ENCODE peak calls at places on chromosomes 12 and 14, in eight cellular contexts. Y is left ventricle myocardium inferior, Z is H9, C is aorta, J is hepatocyte, W is heart left ventricle, E is psoas muscle, Q is Peyer's patch. H is an unnamed sample.

GRCh38 chr14:59511916-59512530 is 27.7 kb downstream of the JKAMP start:
- DNase-seq in E (no peak), J (no peak), C (no peak), Y (no peak), W (no peak), Z (peak; percentile 71), Q (no peak), H (no peak)

GRCh38 chr14:30355431-30355913 is 203.5 kb upstream of the G2E3 start:
- DNase-seq in J (no peak), Y (no peak), Z (no peak), W (no peak), Q (no peak), C (no peak), E (no peak), H (no peak)

GRCh38 chr12:21694660-21695059 is 37.0 kb upstream of the LDHB start:
- DNase-seq in C (no peak), Q (no peak), E (no peak), Z (no peak), Y (no peak), J (no peak), W (no peak), H (no peak)

GRCh38 chr14:26522985-26523384 is 74.8 kb downstream of the NOVA1 start:
- DNase-seq in C (no peak), E (no peak), Y (no peak), Z (no peak), Q (no peak), W (no peak), J (no peak), H (no peak)

GRCh38 chr12:125533434-125534029 is 468.3 kb downstream of the AACS start:
- DNase-seq in W (no peak), C (no peak), Z (peak; percentile 89), J (peak; percentile 76), Y (peak; percentile 17), E (no peak), Q (no peak), H (peak; percentile 68)

GRCh38 chr12:128823216-128823915 is 392 bp downstream of the SLC15A4 start:
- DNase-seq in E (peak; percentile 63), Z (peak; percentile 80), W (no peak), Y (peak; percentile 37), J (peak; percentile 78), C (no peak), Q (peak; percentile 39), H (peak; percentile 60)

GRCh38 chr14:92397140-92397815 is 74.3 kb downstream of the SLC24A4 start:
- DNase-seq in J (no peak), Z (no peak), Y (no peak), Q (no peak), W (no peak), C (no peak), E (no peak), H (peak; percentile 9)

GRCh38 chr12:130200445-130200844 is 38.2 kb downstream of the FZD10 start:
- DNase-seq in Q (no peak), W (no peak), C (no peak), Y (no peak), E (no peak), Z (no peak), J (no peak), H (no peak)

GRCh38 chr14:69985456-69985855 is 106.2 kb downstream of the SMOC1 start:
- DNase-seq in J (peak; percentile 27), C (no peak), W (no peak), Y (no peak), Z (no peak), E (no peak), Q (no peak), H (no peak)

GRCh38 chr12:96132819-96133218 is 61.4 kb upstream of the ELK3 start:
- DNase-seq in E (no peak), Y (no peak), J (no peak), Z (no peak), W (no peak), Q (no peak), C (no peak), H (no peak)

GRCh38 chr12:2324375-2324774 is 271.6 kb downstream of the CACNA1C start:
- DNase-seq in C (no peak), Y (no peak), E (peak; percentile 82), W (no peak), Q (no peak), J (no peak), Z (no peak), H (no peak)

GRCh38 chr12:69916541-69917270 is 91.7 kb downstream of the MYRFL start:
- DNase-seq in W (no peak), Q (no peak), Y (no peak), Z (no peak), C (no peak), J (peak; percentile 52), E (no peak), H (peak; percentile 43)

GRCh38 chr14:61719344-61720301 is 24.3 kb downstream of the HIF1A start:
- DNase-seq in Q (no peak), J (no peak), W (no peak), Y (no peak), E (no peak), C (no peak), Z (no peak), H (no peak)

GRCh38 chr14:102817942-102818940 is 41.0 kb downstream of the TRAF3 start:
- DNase-seq in J (no peak), Q (no peak), W (no peak), Y (no peak), C (no peak), E (no peak), Z (no peak), H (no peak)

GRCh38 chr14:63276016-63276415 is 42.7 kb downstream of the GPHB5 start:
- DNase-seq in Q (no peak), Y (no peak), W (no peak), J (no peak), E (no peak), Z (no peak), C (no peak), H (no peak)

GRCh38 chr14:87171161-87171560 is 821.8 kb downstream of the GALC start:
- DNase-seq in Q (no peak), E (no peak), J (no peak), W (no peak), C (no peak), Z (no peak), Y (no peak), H (no peak)

GRCh38 chr12:75976113-75976512 is 55.5 kb downstream of the PHLDA1 start:
- DNase-seq in W (no peak), Q (no peak), E (no peak), C (no peak), Z (no peak), Y (no peak), J (no peak), H (no peak)

DNA sequence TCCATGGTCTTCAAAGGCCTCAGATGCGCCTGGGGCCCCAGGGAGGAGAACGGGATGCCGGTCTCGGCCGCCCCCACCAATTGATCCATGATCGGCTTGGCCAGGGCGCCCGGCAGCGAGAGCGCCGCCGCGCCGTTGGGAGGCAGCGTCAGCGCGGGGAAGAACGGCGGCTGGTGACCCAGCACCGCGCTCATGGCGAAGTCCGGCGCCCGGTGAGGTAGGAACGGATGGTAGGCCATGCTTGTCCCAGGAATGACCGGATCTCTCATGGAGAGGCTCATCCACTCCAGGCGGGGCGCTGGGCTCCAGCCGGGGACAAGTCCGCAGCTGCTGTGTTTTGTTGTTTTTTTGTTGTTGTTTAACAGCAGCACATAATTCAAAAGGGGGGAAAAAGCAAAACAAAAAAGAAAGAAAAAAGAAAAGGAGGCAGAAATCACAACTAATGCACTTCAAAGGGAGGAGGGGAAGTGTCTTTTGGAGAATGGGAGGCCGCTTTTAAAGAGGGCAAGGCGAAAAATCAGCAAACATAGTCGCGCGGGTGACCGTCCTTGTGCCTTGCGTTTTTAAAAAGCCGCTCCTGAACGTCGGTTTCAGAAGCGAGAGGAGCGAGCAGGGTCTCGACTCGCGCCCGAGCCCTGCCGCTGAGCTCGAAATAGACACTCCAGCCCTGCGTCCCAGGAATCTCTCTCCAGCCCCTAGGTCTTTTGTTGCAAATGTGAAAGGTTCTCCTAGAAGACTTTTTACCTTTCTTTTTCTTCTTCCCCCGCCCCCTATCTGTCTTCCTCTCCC is 861 bp downstream of the TBX3 start:
- DNase-seq in Q (no peak), Z (peak; percentile 63), W (no peak), E (no peak), Y (no peak), C (no peak), J (no peak), H (peak; percentile 75)
- H3K27me3 ChIP-seq in Q (no peaks in the 10 kb centered on the region), Z (peaks cover 88% of the 10 kb centered on the region), W (peaks cover 19% of the 10 kb centered on the region), E (no peaks in the 10 kb centered on the region), Y (peaks cover 33% of the 10 kb centered on the region), C (no peaks in the 10 kb centered on the region), J (no peaks in the 10 kb centered on the region), H (no peaks in the 10 kb centered on the region)

GRCh38 chr14:54691525-54692260 is 124.8 kb downstream of the SAMD4A start:
- DNase-seq in J (peak; percentile 89), C (peak; percentile 86), E (peak; percentile 90), Y (peak; percentile 79), W (peak; percentile 86), Z (peak; percentile 80), Q (peak; percentile 56), H (peak; percentile 90)

GRCh38 chr14:54689928-54690327 is 123.0 kb downstream of the SAMD4A start:
- DNase-seq in Q (no peak), Z (no peak), Y (no peak), J (no peak), W (no peak), C (no peak), E (no peak), H (no peak)

GRCh38 chr14:54688229-54688628 is 121.3 kb downstream of the SAMD4A start:
- DNase-seq in C (no peak), Q (no peak), Y (no peak), E (no peak), Z (no peak), W (no peak), J (no peak), H (no peak)

GRCh38 chr14:54692261-54692861 is 125.4 kb downstream of the SAMD4A start:
- DNase-seq in Y (no peak), J (no peak), Z (no peak), C (no peak), W (no peak), Q (no peak), E (no peak), H (no peak)

GRCh38 chr14:54690887-54691286 is 124.0 kb downstream of the SAMD4A start:
- DNase-seq in E (no peak), Y (no peak), Z (no peak), C (no peak), Q (no peak), W (no peak), J (no peak), H (no peak)
- H3K27me3 ChIP-seq in E (no peaks in the 10 kb centered on the region), Y (no peaks in the 10 kb centered on the region), Z (no peaks in the 10 kb centered on the region), C (no peaks in the 10 kb centered on the region), Q (no peaks in the 10 kb centered on the region), W (no peaks in the 10 kb centered on the region), J (no peaks in the 10 kb centered on the region), H (no peaks in the 10 kb centered on the region)

DNA sequence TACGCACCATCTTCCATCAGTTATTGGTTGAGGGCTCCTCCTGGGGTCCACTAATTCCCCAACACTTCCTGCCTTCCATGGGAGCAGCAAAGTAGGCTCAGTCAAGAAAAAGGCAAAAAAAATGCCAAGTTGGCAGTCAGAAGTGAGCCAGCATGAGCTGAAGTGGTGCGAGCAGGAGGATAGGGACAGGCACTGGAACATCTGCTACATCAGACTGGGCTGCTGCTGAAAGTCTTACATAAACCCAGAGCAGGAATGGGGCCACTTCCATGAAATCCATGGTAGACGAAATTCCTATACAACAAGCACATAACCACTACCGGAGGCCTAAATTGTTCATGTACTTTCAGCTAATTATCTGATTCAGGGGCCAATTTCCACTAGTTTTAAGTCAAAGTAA is 17.1 kb downstream of the KCNK10 start:
- DNase-seq in Q (no peak), C (no peak), Y (no peak), Z (no peak), E (no peak), J (no peak), W (no peak), H (no peak)
- H3K27me3 ChIP-seq in Q (no peaks in the 10 kb centered on the region), C (no peaks in the 10 kb centered on the region), Y (peaks cover 28% of the 10 kb centered on the region), Z (peaks cover 2% of the 10 kb centered on the region), E (no peaks in the 10 kb centered on the region), J (no peaks in the 10 kb centered on the region), W (no peaks in the 10 kb centered on the region), H (no peaks in the 10 kb centered on the region)

GRCh38 chr12:6831450-6831995 is 3.3 kb downstream of the P3H3 start:
- DNase-seq in W (no peak), Y (no peak), Q (no peak), Z (no peak), C (peak; percentile 41), E (peak; percentile 23), J (no peak), H (no peak)
- H3K27me3 ChIP-seq in W (no peaks in the 10 kb centered on the region), Y (peaks cover 5% of the 10 kb centered on the region), Q (no peaks in the 10 kb centered on the region), Z (no peaks in the 10 kb centered on the region), C (no peaks in the 10 kb centered on the region), E (no peaks in the 10 kb centered on the region), J (no peaks in the 10 kb centered on the region), H (no peaks in the 10 kb centered on the region)

H was measured in right cardiac atrium.